ENCODE peak calls at places on chromosome 10, in seven cellular contexts. C, H, P, O, T, Y and N are unnamed samples.

GRCh38 chr10:24718031-24718855 is 5.4 kb downstream of the ARHGAP21 start:
- DNase-seq in C (no peak), H (peak; percentile 88), P (no peak), O (no peak), T (no peak), Y (no peak), N (peak; percentile 87)

GRCh38 chr10:30029164-30029889 is 30.1 kb downstream of the JCAD start:
- DNase-seq in C (no peak), H (no peak), P (no peak), O (no peak), T (no peak), Y (no peak), N (no peak)

GRCh38 chr10:44233561-44234470 is 151.1 kb downstream of the CXCL12 start:
- DNase-seq in C (peak; percentile 68), H (peak; percentile 24), P (no peak), O (no peak), T (peak; percentile 91), Y (no peak), N (no peak)

GRCh38 chr10:23150610-23151009 is 41.5 kb upstream of the PTF1A start:
- DNase-seq in C (no peak), H (no peak), P (no peak), O (no peak), T (no peak), Y (no peak), N (no peak)

GRCh38 chr10:404991-405390 is 269.7 kb downstream of the ZMYND11 start:
- DNase-seq in C (no peak), H (peak; percentile 25), P (no peak), O (no peak), T (no peak), Y (no peak), N (no peak)

GRCh38 chr10:79056361-79056735 is 12.4 kb upstream of the ZMIZ1 start:
- DNase-seq in C (peak; percentile 5), H (no peak), P (no peak), O (no peak), T (no peak), Y (no peak), N (no peak)

GRCh38 chr10:102470579-102471546 is 19.5 kb upstream of the C10orf95 start:
- DNase-seq in C (no peak), H (no peak), P (no peak), O (no peak), T (no peak), Y (no peak), N (no peak)

GRCh38 chr10:60842694-60843093 is 64.4 kb downstream of the CDK1 start:
- DNase-seq in C (no peak), H (no peak), P (no peak), O (no peak), T (no peak), Y (no peak), N (no peak)

GRCh38 chr10:131882151-131882550 is 18.7 kb upstream of the PPP2R2D start:
- DNase-seq in C (no peak), H (no peak), P (no peak), O (no peak), T (no peak), Y (no peak), N (no peak)

GRCh38 chr10:130357951-130358350 is 221.8 kb downstream of the GLRX3 start:
- DNase-seq in C (no peak), H (no peak), P (no peak), O (no peak), T (no peak), Y (no peak), N (no peak)

GRCh38 chr10:10642741-10643280 is 374.9 kb upstream of the CELF2 start:
- DNase-seq in C (peak; percentile 78), H (no peak), P (no peak), O (peak; percentile 84), T (peak; percentile 68), Y (no peak), N (peak; percentile 23)